ENCODE peak calls at places on chromosomes 4 and X, in six cellular contexts. E is pancreas; X is activated CD4-positive, alpha-beta T cell treated with anti-CD3 and anti-CD28 coated beads, Interleukin-2, amount 10 ng/mL, durations not matched to agents 7 days and 5 days; V is activated CD8-positive, alpha-beta memory T cell treated with anti-CD3 and anti-CD28 coated beads for 24 hours; Y is aorta; Z is AG09309. K is an unnamed sample.

GRCh38 chr4:68673143-68673542 is 2.7 kb upstream of the UGT2B15 start:
- DNase-seq in V (no peak), Y (no peak), E (no peak), X (no peak), Z (no peak), K (no peak)

GRCh38 chrX:44246826-44247225 is 96.6 kb downstream of the EFHC2 start:
- DNase-seq in Z (no peak), E (no peak), Y (no peak), V (no peak), X (no peak), K (no peak)

GRCh38 chrX:132375941-132376340 is 112.9 kb downstream of the MBNL3 start:
- DNase-seq in E (no peak), V (no peak), X (no peak), Y (no peak), Z (no peak), K (peak)

GRCh38 chr4:14841801-14842748 is 160.2 kb upstream of the CPEB2 start:
- DNase-seq in V (no peak), Y (peak), Z (no peak), E (no peak), X (no peak), K (no peak)

GRCh38 chrX:107978707-107979307 is 3.4 kb downstream of the TEX13B start:
- DNase-seq in X (peak), V (no peak), Z (no peak), Y (no peak), E (no peak), K (peak)

GRCh38 chr4:83889802-83890201 is 353.9 kb downstream of the GPAT3 start:
- DNase-seq in V (no peak), X (no peak), E (no peak), Y (no peak), Z (peak), K (no peak)

GRCh38 chrX:2474280-2474962 is 26.4 kb downstream of the DHRSX start:
- DNase-seq in Z (no peak), E (no peak), V (no peak), Y (no peak), X (no peak), K (peak)

GRCh38 chr4:79865253-79865652 is 207.8 kb downstream of the ANTXR2 start:
- DNase-seq in V (no peak), Z (peak), Y (no peak), E (no peak), X (no peak), K (no peak)

GRCh38 chr4:81198151-81198550 is 16.9 kb downstream of the PRKG2 start:
- DNase-seq in Y (no peak), E (peak), Z (no peak), X (no peak), V (no peak), K (no peak)

GRCh38 chrX:24879679-24880078 is 136.1 kb downstream of the ARX start:
- DNase-seq in X (no peak), E (no peak), Y (no peak), Z (no peak), V (no peak), K (no peak)

GRCh38 chr4:107692197-107692596 is 27.8 kb downstream of the PAPSS1 start:
- DNase-seq in Y (no peak), V (no peak), Z (no peak), X (no peak), E (no peak), K (no peak)

GRCh38 chr4:60531790-60532189 is 668.3 kb upstream of the ADGRL3 start:
- DNase-seq in Y (no peak), E (no peak), V (no peak), Z (no peak), X (no peak), K (no peak)

GRCh38 chr4:153209410-153209809 is 5.2 kb downstream of the TRIM2 start:
- DNase-seq in E (no peak), X (no peak), Z (no peak), V (no peak), Y (no peak), K (peak)

GRCh38 chr4:73028621-73029020 is 40.9 kb downstream of the COX18 start:
- DNase-seq in E (no peak), Y (no peak), Z (no peak), V (no peak), X (no peak), K (no peak)

GRCh38 chr4:184313710-184314659 is 96.3 kb upstream of the ENPP6 start:
- DNase-seq in Z (no peak), V (no peak), X (no peak), Y (peak), E (no peak), K (no peak)

K was measured in HAP-1.